ENCODE peak calls at places on chromosomes 12 and 14, in nine cellular contexts. Q is GM04504; G is naive thymus-derived CD8-positive, alpha-beta T cell; O is activated CD4-positive, CD25-positive, alpha-beta regulatory T cell; D is stimulated activated CD4-positive, alpha-beta T cell treated with anti-CD3 and anti-CD28 coated beads, Interleukin-15, amount 100 ng/mL, for 24 hours; J is anterior cingulate cortex; T is tibial nerve; L is astrocyte; K is CD8-positive, alpha-beta memory T cell. E is an unnamed sample.

GRCh38 chr14:21267431-21267845 is 1.8 kb downstream of the HNRNPC start:
- DNase-seq in Q (no peak), G (no peak), O (no peak), D (no peak), J (no peak), T (no peak), L (no peak), K (no peak), E (no peak)

GRCh38 chr12:113201187-113202177 is 16.0 kb downstream of the RITA1 start:
- DNase-seq in Q (no peak), G (no peak), O (no peak), D (no peak), J (no peak), T (no peak), L (no peak), K (no peak), E (no peak)

GRCh38 chr14:76514599-76514998 is 138.7 kb downstream of the ESRRB start:
- DNase-seq in Q (peak; percentile 2), G (no peak), O (no peak), D (peak; percentile 27), J (no peak), T (no peak), L (no peak), K (no peak), E (peak; percentile 25)

GRCh38 chr14:71202881-71203280 is 295.6 kb downstream of the PCNX1 start:
- DNase-seq in Q (no peak), G (no peak), O (no peak), D (no peak), J (no peak), T (no peak), L (no peak), K (no peak), E (no peak)

GRCh38 chr12:100877776-100878175 is 83.2 kb downstream of the ANO4 start:
- DNase-seq in Q (no peak), G (no peak), O (no peak), D (no peak), J (no peak), T (no peak), L (no peak), K (no peak), E (no peak)

GRCh38 chr12:3002636-3003035 is 43.4 kb downstream of the TEAD4 start:
- DNase-seq in Q (no peak), G (no peak), O (no peak), D (no peak), J (no peak), T (no peak), L (no peak), K (no peak), E (no peak)

GRCh38 chr12:40336573-40337199 is 111.9 kb downstream of the LRRK2 start:
- DNase-seq in Q (no peak), G (no peak), O (no peak), D (no peak), J (no peak), T (no peak), L (peak; percentile 1), K (no peak), E (no peak)

GRCh38 chr12:4957781-4958180 is 48.1 kb downstream of the KCNA1 start:
- DNase-seq in Q (no peak), G (no peak), O (no peak), D (no peak), J (no peak), T (no peak), L (no peak), K (no peak), E (no peak)

GRCh38 chr12:92362785-92363184 is 217.1 kb upstream of the BTG1 start:
- DNase-seq in Q (no peak), G (no peak), O (no peak), D (no peak), J (no peak), T (no peak), L (no peak), K (peak; percentile 8), E (no peak)

GRCh38 chr14:98956181-98956580 is 315.8 kb downstream of the BCL11B start:
- DNase-seq in Q (no peak), G (no peak), O (no peak), D (no peak), J (no peak), T (no peak), L (no peak), K (no peak), E (no peak)

GRCh38 chr12:46371718-46372130 is 849 bp downstream of the SLC38A2 start:
- DNase-seq in Q (no peak), G (no peak), O (peak; percentile 18), D (peak; percentile 72), J (peak; percentile 86), T (peak; percentile 48), L (no peak), K (no peak), E (peak; percentile 65)

GRCh38 chr12:63978519-63978918 is 134.0 kb downstream of the SRGAP1 start:
- DNase-seq in Q (peak; percentile 67), G (no peak), O (no peak), D (no peak), J (no peak), T (no peak), L (peak; percentile 81), K (no peak), E (no peak)

GRCh38 chr14:59337151-59337611 is 128.0 kb downstream of the GPR135 start:
- DNase-seq in Q (peak; percentile 50), G (no peak), O (no peak), D (no peak), J (no peak), T (peak; percentile 29), L (peak; percentile 58), K (no peak), E (no peak)

GRCh38 chr12:12613334-12613733 is 1.7 kb downstream of the CREBL2 start:
- DNase-seq in Q (no peak), G (no peak), O (no peak), D (peak; percentile 14), J (peak; percentile 52), T (no peak), L (no peak), K (no peak), E (no peak)

GRCh38 chr12:42084522-42084921 is 60.2 kb downstream of the GXYLT1 start:
- DNase-seq in Q (no peak), G (no peak), O (no peak), D (no peak), J (no peak), T (no peak), L (no peak), K (no peak), E (no peak)

GRCh38 chr12:76020281-76020680 is 11.3 kb downstream of the PHLDA1 start:
- DNase-seq in Q (peak; percentile 62), G (no peak), O (peak; percentile 5), D (peak; percentile 86), J (no peak), T (no peak), L (peak; percentile 87), K (peak; percentile 82), E (no peak)

GRCh38 chr12:30010071-30011052 is 226.6 kb upstream of the TMTC1 start:
- DNase-seq in Q (no peak), G (no peak), O (no peak), D (no peak), J (no peak), T (no peak), L (peak; percentile 89), K (no peak), E (no peak)

GRCh38 chr12:388547-389137 is 478 bp downstream of the KDM5A start:
- DNase-seq in Q (no peak), G (peak; percentile 43), O (no peak), D (peak; percentile 57), J (no peak), T (no peak), L (peak; percentile 11), K (peak; percentile 70), E (no peak)

GRCh38 chr14:61502459-61503093 is 181.2 kb downstream of the PRKCH start:
- DNase-seq in Q (no peak), G (no peak), O (no peak), D (peak; percentile 56), J (no peak), T (no peak), L (peak; percentile 61), K (no peak), E (no peak)

GRCh38 chr12:103114296-103115055 is 157.0 kb downstream of the ASCL1 start:
- DNase-seq in Q (no peak), G (no peak), O (no peak), D (no peak), J (no peak), T (no peak), L (no peak), K (no peak), E (no peak)

GRCh38 chr14:73295198-73295796 is 58.0 kb downstream of the PAPLN start:
- DNase-seq in Q (no peak), G (no peak), O (no peak), D (no peak), J (peak; percentile 41), T (no peak), L (peak; percentile 17), K (peak; percentile 27), E (peak; percentile 57)

GRCh38 chr14:91113829-91114078 is at the start of gene DGLUCY:
- DNase-seq in Q (peak; percentile 47), G (no peak), O (peak; percentile 48), D (peak; percentile 79), J (no peak), T (no peak), L (peak; percentile 64), K (no peak), E (no peak)

GRCh38 chr12:124613151-124613585 is 45.8 kb upstream of the NCOR2 start:
- DNase-seq in Q (no peak), G (no peak), O (no peak), D (no peak), J (no peak), T (no peak), L (peak; percentile 69), K (no peak), E (no peak)

GRCh38 chr12:15801770-15802393 is 12.7 kb upstream of the EPS8 start:
- DNase-seq in Q (no peak), G (no peak), O (no peak), D (no peak), J (no peak), T (no peak), L (peak; percentile 48), K (no peak), E (no peak)

E was measured in NCI-H510A treated with DMSO at 0.1 percent for 48 hours.